ENCODE peak calls at places on chromosomes 5 and 9, in six cellular contexts. T is hippocampal formation, U is cerebellar cortex, O is GM20000, H is GOT3, I is right atrium auricular region. A is an unnamed sample.

GRCh38 chr9:117314021-117314420 is 100.8 kb downstream of the ASTN2 start:
- DNase-seq in H (no peak), U (no peak), I (no peak), O (no peak), T (no peak), A (no peak)

GRCh38 chr5:146909496-146910068 is 31.0 kb upstream of the PPP2R2B start:
- DNase-seq in I (no peak), U (no peak), H (no peak), T (no peak), O (no peak), A (no peak)

GRCh38 chr5:37355161-37355560 is 15.7 kb downstream of the NUP155 start:
- DNase-seq in U (no peak), I (no peak), T (no peak), O (no peak), H (no peak), A (no peak)

GRCh38 chr9:91477106-91477505 is 53.5 kb upstream of the NFIL3 start:
- DNase-seq in H (no peak), T (no peak), O (no peak), U (no peak), I (no peak), A (no peak)

GRCh38 chr9:84669293-84670105 is at the start of gene NTRK2:
- DNase-seq in O (peak; percentile 66), U (peak; percentile 75), T (peak; percentile 62), H (no peak), I (no peak), A (peak; percentile 49)

GRCh38 chr5:137487600-137487999 is 11.5 kb downstream of the SPOCK1 start:
- DNase-seq in T (no peak), O (no peak), H (peak; percentile 37), U (no peak), I (peak; percentile 76), A (peak; percentile 57)

GRCh38 chr5:93189707-93190120 is 391.3 kb downstream of the NR2F1-AS1 start:
- DNase-seq in T (no peak), I (no peak), U (no peak), H (no peak), O (no peak), A (no peak)

GRCh38 chr5:110054240-110054639 is 364.5 kb downstream of the MAN2A1 start:
- DNase-seq in T (no peak), O (peak; percentile 4), I (no peak), U (no peak), H (no peak), A (peak; percentile 28)

GRCh38 chr5:95617057-95617456 is 2.8 kb upstream of the GPR150 start:
- DNase-seq in T (no peak), U (no peak), O (peak; percentile 36), I (no peak), H (no peak), A (no peak)

GRCh38 chr9:125524522-125524921 is 182.5 kb downstream of the MAPKAP1 start:
- DNase-seq in U (no peak), T (no peak), I (no peak), H (no peak), O (no peak), A (no peak)

GRCh38 chr5:24786108-24786507 is 141.3 kb upstream of the CDH10 start:
- DNase-seq in T (no peak), O (no peak), U (no peak), H (no peak), I (no peak), A (no peak)

GRCh38 chr9:124769451-124770358 is 1.4 kb downstream of the NR6A1 start:
- DNase-seq in I (no peak), T (no peak), U (peak; percentile 57), H (no peak), O (no peak), A (no peak)

GRCh38 chr5:2756211-2756746 is 4.8 kb upstream of the IRX2 start:
- DNase-seq in T (no peak), U (no peak), H (no peak), I (peak; percentile 56), O (no peak), A (no peak)

GRCh38 chr5:178090856-178091255 is 22.5 kb upstream of the N4BP3 start:
- DNase-seq in O (no peak), U (no peak), I (no peak), H (no peak), T (no peak), A (no peak)

GRCh38 chr5:100900142-100900795 is 2.8 kb downstream of the ST8SIA4 start:
- DNase-seq in U (no peak), I (no peak), H (no peak), T (no peak), O (peak; percentile 6), A (peak; percentile 72)

GRCh38 chr5:78757269-78758053 is 108.9 kb upstream of the LHFPL2 start:
- DNase-seq in H (peak; percentile 37), T (no peak), U (no peak), O (no peak), I (no peak), A (no peak)

GRCh38 chr5:116176124-116176523 is 91.3 kb downstream of the COMMD10 start:
- DNase-seq in I (no peak), U (no peak), H (no peak), T (no peak), O (no peak), A (no peak)